ENCODE peak calls at places on chromosome 13, in nine cellular contexts. P is fibroblast of mammary gland, C is testis, K is breast epithelium, B is neural crest cell, Q is kidney epithelial cell, L is uterus, D is progenitor cell of endocrine pancreas, G is ovary. T is an unnamed sample.

GRCh38 chr13:31167490-31167889 is 5.8 kb upstream of the HSPH1 start:
- DNase-seq in B (no peak), L (no peak), P (peak), C (no peak), Q (no peak), D (no peak), K (no peak), G (no peak), T (no peak)

GRCh38 chr13:28337196-28338045 is 157.5 kb downstream of the FLT1 start:
- DNase-seq in D (no peak), L (no peak), K (no peak), Q (no peak), C (no peak), P (peak), B (no peak), G (no peak), T (no peak)

GRCh38 chr13:36001561-36001960 is 129.6 kb downstream of the DCLK1 start:
- DNase-seq in P (no peak), K (no peak), G (no peak), L (no peak), D (no peak), C (no peak), Q (no peak), B (no peak), T (no peak)

GRCh38 chr13:80497978-80498377 is 157.1 kb upstream of the SPRY2 start:
- DNase-seq in G (no peak), C (no peak), D (no peak), Q (no peak), K (no peak), L (no peak), B (no peak), P (no peak), T (no peak)

GRCh38 chr13:47426126-47426849 is 529.4 kb upstream of the HTR2A start:
- DNase-seq in L (no peak), G (no peak), Q (peak), P (peak), K (no peak), C (no peak), B (no peak), D (no peak), T (no peak)

GRCh38 chr13:71602327-71602726 is 264.7 kb downstream of the DACH1 start:
- DNase-seq in Q (no peak), K (no peak), P (no peak), C (no peak), L (no peak), B (no peak), G (no peak), D (no peak), T (no peak)

GRCh38 chr13:29435125-29435911 is 160.2 kb downstream of the SLC7A1 start:
- DNase-seq in K (no peak), L (peak), B (no peak), P (peak), C (no peak), Q (no peak), D (no peak), G (no peak), T (no peak)

GRCh38 chr13:95536629-95537241 is 15.8 kb upstream of the CLDN10 start:
- DNase-seq in Q (no peak), L (no peak), C (no peak), B (no peak), G (no peak), K (no peak), D (no peak), P (peak), T (no peak)

GRCh38 chr13:80132741-80133601 is 208.0 kb downstream of the SPRY2 start:
- DNase-seq in G (peak), K (no peak), C (peak), P (peak), L (peak), B (peak), D (peak), Q (no peak), T (no peak)

GRCh38 chr13:105291987-105292386 is 1243.5 kb downstream of the EFNB2 start:
- DNase-seq in P (no peak), K (no peak), Q (no peak), G (no peak), D (no peak), C (no peak), L (no peak), B (no peak), T (no peak)

GRCh38 chr13:112447761-112448603 is 71.8 kb downstream of the SPACA7 start:
- DNase-seq in L (no peak), B (no peak), P (no peak), D (no peak), K (no peak), G (no peak), Q (no peak), C (no peak), T (no peak)

GRCh38 chr13:78185700-78186099 is 267.1 kb upstream of the EDNRB start:
- DNase-seq in D (no peak), Q (no peak), L (no peak), C (no peak), B (no peak), K (no peak), P (no peak), G (no peak), T (no peak)

GRCh38 chr13:32179708-32180107 is 135.5 kb downstream of the ZAR1L start:
- DNase-seq in Q (no peak), K (no peak), L (no peak), B (no peak), C (no peak), D (no peak), P (no peak), G (no peak), T (no peak)

GRCh38 chr13:74895042-74895811 is 586.7 kb downstream of the TBC1D4 start:
- DNase-seq in L (no peak), P (no peak), K (no peak), C (no peak), G (no peak), Q (no peak), D (no peak), B (no peak), T (no peak)

GRCh38 chr13:76425930-76426329 is 460.3 kb downstream of the KCTD12 start:
- DNase-seq in G (no peak), P (peak), C (no peak), K (no peak), Q (no peak), B (no peak), L (no peak), D (no peak), T (no peak)

GRCh38 chr13:68551701-68552522 is 1321.8 kb upstream of the PCDH9 start:
- DNase-seq in P (no peak), G (no peak), D (no peak), K (no peak), Q (peak), B (no peak), L (no peak), C (no peak), T (no peak)

GRCh38 chr13:21043898-21044297 is 17.5 kb downstream of the LATS2 start:
- DNase-seq in D (no peak), L (no peak), G (no peak), K (no peak), C (no peak), Q (no peak), P (peak), B (no peak), T (no peak)

GRCh38 chr13:43959291-43959690 is 79.6 kb downstream of the LACC1 start:
- DNase-seq in P (no peak), G (no peak), D (no peak), L (no peak), C (no peak), K (no peak), Q (no peak), B (no peak), T (no peak)

GRCh38 chr13:43965446-43965845 is 85.7 kb downstream of the LACC1 start:
- DNase-seq in D (no peak), P (no peak), K (no peak), C (peak), L (no peak), G (no peak), B (no peak), Q (no peak), T (no peak)

GRCh38 chr13:43961909-43962308 is 82.2 kb downstream of the LACC1 start:
- DNase-seq in G (no peak), Q (no peak), P (no peak), L (no peak), D (no peak), K (no peak), B (no peak), C (no peak), T (no peak)

GRCh38 chr13:43964698-43965097 is 85.0 kb downstream of the LACC1 start:
- DNase-seq in B (no peak), L (no peak), D (no peak), K (no peak), C (no peak), P (no peak), Q (no peak), G (no peak), T (no peak)

DNA sequence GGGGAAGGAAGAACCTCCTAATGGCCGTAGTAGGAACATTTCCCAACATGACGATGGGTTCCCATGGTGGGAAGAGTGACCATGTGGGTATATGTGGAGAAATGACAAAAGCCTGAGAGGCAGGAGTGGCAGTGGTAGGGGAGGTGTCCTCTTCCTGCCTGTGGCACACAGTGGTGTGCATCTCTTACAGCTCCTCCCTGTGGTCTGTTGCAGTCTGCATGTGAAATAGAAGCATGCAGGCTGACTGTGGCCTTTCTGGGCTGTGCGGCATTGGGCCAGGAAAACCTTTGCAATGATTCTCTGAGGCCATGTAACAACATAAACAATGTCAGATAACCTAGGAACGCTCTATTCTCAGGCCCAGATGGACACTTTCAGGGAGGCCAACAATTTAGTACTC is 84.0 kb downstream of the LACC1 start:
- DNase-seq in K (no peak), B (no peak), Q (no peak), D (no peak), P (no peak), L (no peak), C (peak), G (peak), T (no peak)
- TF ChIP-seq CTCF in K (no peak), B (no peak), Q (no peak), D (no peak), P (peak), L (no peak), C (no peak), G (no peak), T (no peak)

DNA sequence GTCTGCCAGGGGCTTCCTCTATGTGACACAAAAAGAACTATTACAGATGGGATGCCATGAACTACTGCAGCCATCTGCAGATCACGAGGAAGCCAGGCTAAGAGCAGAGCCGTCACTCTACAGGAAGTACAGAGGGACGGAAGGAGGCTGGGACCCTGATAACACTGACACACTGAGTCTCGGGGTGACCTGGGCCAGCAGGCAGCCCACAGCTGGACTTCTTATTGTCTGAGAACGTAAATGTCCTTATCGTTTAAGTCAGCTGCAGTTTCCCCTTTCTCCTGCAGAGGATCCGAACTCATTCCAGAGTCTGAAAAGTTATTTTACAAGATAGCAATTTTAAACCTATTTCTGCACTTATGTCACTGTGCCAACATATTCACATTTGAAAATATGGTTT is 20.7 kb downstream of the PARP4 start:
- DNase-seq in B (no peak), P (no peak), K (no peak), Q (no peak), G (no peak), L (no peak), C (no peak), D (no peak), T (no peak)
- TF ChIP-seq CTCF in B (peak), P (peak), K (no peak), Q (no peak), G (no peak), L (no peak), C (no peak), D (no peak), T (no peak)

DNA sequence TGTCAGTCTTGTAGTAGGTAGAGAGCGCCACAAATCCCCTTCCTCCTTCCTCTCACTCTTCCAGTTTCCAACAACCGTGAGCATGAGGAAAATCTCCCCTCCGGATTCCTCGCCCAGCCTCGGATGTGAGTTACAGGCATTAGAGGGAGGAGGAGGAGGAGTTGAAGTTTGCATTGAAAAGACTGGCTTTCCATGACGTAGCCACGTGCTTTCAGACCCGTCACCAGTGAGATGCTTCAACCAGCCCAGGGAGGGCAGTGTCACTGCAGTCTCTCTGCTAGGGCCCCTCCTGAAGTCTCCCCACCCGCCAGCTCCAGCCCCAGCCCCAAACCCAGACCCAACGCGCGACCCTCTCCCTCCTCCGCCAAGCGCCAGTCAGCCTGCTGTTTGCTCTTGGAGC is 444 bp upstream of the FGF14 start:
- DNase-seq in L (peak), B (peak), D (no peak), K (no peak), G (no peak), Q (peak), P (peak), C (peak), T (peak)
- TF ChIP-seq CTCF in L (no peak), B (no peak), D (no peak), K (no peak), G (no peak), Q (peak), P (peak), C (no peak), T (no peak)

GRCh38 chr13:26062853-26063444 is 11.1 kb upstream of the SHISA2 start:
- DNase-seq in C (peak), Q (no peak), G (no peak), K (no peak), D (no peak), L (no peak), P (peak), B (peak), T (peak)
- TF ChIP-seq CTCF in C (peak), Q (peak), G (no peak), K (no peak), D (peak), L (peak), P (peak), B (peak), T (peak)

GRCh38 chr13:96984061-96984508 is 10.2 kb downstream of the OXGR1 start:
- DNase-seq in D (no peak), Q (no peak), K (peak), C (peak), L (peak), B (no peak), G (no peak), P (peak), T (peak)
- TF ChIP-seq CTCF in D (peak), Q (no peak), K (peak), C (no peak), L (peak), B (peak), G (no peak), P (peak), T (no peak)

DNA sequence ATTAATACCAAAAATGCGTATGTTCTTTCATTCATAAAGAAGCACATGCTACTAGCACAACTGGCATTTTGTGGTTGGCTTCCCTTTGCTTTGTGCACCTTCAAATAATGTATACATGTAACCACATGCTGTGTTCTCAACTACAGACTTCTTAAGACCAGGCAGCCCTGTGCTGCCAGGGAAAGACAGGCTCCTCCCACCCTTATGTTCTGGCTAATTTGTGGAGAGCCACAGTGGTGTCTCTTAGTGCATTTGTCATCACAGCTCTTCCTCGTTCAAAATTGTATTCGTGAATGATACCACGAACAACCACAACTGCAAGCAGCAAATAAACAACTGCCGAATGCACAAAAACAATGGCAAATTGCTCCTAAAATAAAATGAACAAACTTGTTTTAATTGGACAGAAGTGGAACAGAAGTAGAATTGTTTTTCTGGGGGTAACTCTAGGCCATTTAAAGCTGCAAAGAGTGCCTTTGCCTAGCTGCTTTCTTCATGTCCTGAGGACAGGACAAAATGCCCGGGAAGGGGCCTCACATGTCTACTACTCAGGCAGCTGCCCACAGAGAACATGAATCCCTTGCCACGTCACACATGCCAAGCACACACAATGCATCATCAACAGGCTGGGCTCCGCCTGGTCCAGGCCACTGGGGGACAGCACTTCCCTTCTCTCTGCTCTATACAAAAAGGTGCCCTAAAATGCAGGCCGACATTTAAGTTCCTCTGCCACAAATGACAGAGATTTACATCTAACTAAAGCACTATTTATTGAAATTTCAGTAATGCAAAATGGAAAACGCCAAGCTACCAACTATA is 21.7 kb downstream of the IRS2 start:
- DNase-seq in C (no peak), P (peak), L (no peak), B (no peak), Q (no peak), K (no peak), G (no peak), D (no peak), T (no peak)
- TF ChIP-seq CTCF in C (no peak), P (peak), L (no peak), B (no peak), Q (peak), K (no peak), G (no peak), D (no peak), T (no peak)

DNA sequence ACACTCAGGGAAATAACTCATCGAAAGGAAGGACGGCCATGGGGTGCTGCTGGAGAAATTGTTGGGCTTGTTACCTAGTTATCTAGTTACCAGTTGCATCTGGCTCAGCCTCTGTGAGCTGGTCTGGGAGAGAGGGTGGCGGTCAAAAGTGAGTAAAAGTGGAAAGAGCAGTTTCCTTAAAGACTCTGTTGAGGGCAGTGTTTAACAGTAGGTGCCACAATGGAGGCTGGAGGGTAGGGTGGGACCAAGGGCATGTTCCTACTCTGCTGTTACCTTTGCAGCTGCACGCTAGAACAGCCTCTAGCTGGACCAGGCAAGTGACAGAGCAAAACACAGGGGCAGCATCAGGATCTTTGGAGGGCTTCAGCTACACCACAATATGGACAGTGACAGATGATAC is 228.8 kb upstream of the STARD13 start:
- DNase-seq in G (no peak), P (no peak), K (no peak), L (no peak), B (no peak), D (no peak), C (no peak), Q (no peak), T (no peak)
- TF ChIP-seq CTCF in G (no peak), P (no peak), K (no peak), L (no peak), B (no peak), D (no peak), C (no peak), Q (no peak), T (no peak)

GRCh38 chr13:97211986-97212385 is 10.1 kb upstream of the MBNL2 start:
- DNase-seq in D (no peak), G (no peak), B (no peak), C (peak), Q (no peak), P (no peak), L (no peak), K (no peak), T (no peak)

GRCh38 chr13:97214921-97215320 is 7.2 kb upstream of the MBNL2 start:
- DNase-seq in B (no peak), G (no peak), L (no peak), C (no peak), Q (no peak), K (no peak), P (no peak), D (no peak), T (no peak)

GRCh38 chr13:97215325-97215724 is 6.8 kb upstream of the MBNL2 start:
- DNase-seq in D (no peak), G (no peak), P (no peak), C (no peak), L (no peak), K (no peak), B (no peak), Q (no peak), T (no peak)

GRCh38 chr13:97211357-97211756 is 10.8 kb upstream of the MBNL2 start:
- DNase-seq in D (no peak), K (no peak), P (no peak), L (no peak), B (no peak), C (no peak), G (no peak), Q (no peak), T (no peak)

DNA sequence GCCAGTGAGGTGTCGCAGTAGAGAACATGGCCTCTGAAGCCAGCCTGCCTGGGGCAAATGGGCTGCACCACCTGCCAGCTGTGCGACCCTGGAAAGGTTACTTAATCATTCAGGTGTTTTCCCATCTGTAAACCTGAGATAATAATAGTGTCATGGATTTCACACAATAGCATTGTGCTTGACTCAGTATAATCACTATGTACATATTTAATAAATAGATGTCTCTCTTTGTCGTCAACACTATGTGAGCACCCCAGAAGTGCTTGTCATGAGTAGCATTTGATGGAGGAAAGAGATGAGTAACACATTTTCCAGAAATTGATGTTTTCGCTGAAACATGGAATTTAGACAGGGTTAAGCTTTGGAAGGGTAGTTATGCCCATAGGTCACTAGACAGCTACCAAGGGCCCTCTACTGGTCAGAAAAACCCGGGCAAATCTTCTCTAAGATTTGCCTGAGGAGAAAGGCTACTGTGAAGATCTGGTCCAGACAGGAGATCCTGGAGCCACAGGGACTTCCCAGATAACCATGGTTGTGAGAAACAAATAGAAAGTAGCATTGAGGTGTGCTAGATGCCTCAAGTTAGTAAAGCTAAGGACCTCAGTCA is 9.5 kb upstream of the MBNL2 start:
- DNase-seq in D (no peak), G (no peak), B (no peak), P (peak), K (no peak), L (no peak), Q (no peak), C (peak), T (peak)
- TF ChIP-seq CTCF in D (peak), G (no peak), B (peak), P (peak), K (no peak), L (no peak), Q (peak), C (peak), T (peak)